ENCODE peak calls at places on chromosome 4, in seven cellular contexts. E is HepG2, Y is HCT116, H is A549, L is K562, V is GM12878, N is HL-60. B is an unnamed sample.

GRCh38 chr4:78510108-78510507 is 41.5 kb upstream of the ANXA3 start:
- DNase-seq in V (no peak), N (no peak), Y (no peak), H (no peak), E (no peak), L (no peak), B (no peak)

GRCh38 chr4:19880205-19880604 is 371.5 kb upstream of the SLIT2 start:
- DNase-seq in L (no peak), E (no peak), Y (no peak), N (no peak), V (no peak), H (no peak), B (no peak)

GRCh38 chr4:73676136-73676535 is 55.9 kb upstream of the RASSF6 start:
- DNase-seq in H (no peak), E (no peak), L (no peak), V (no peak), N (no peak), Y (no peak), B (no peak)

GRCh38 chr4:182225257-182225852 is 17.8 kb upstream of the TENM3 start:
- DNase-seq in L (no peak), E (no peak), H (no peak), N (no peak), V (no peak), Y (no peak), B (no peak)

GRCh38 chr4:168440442-168441264 is 39.6 kb downstream of the DDX60L start:
- DNase-seq in V (peak; percentile 21), L (no peak), E (no peak), Y (peak; percentile 80), H (peak; percentile 87), N (no peak), B (no peak)

GRCh38 chr4:55947912-55948725 is 626 bp upstream of the CEP135 start:
- DNase-seq in V (peak; percentile 59), E (peak; percentile 36), L (peak; percentile 19), N (peak; percentile 26), H (peak; percentile 63), Y (peak; percentile 28), B (no peak)

GRCh38 chr4:83618431-83618830 is 82.5 kb downstream of the GPAT3 start:
- DNase-seq in L (peak; percentile 23), H (peak; percentile 57), V (no peak), Y (peak; percentile 52), E (peak; percentile 87), N (no peak), B (peak; percentile 23)

GRCh38 chr4:5200546-5200945 is 149.3 kb downstream of the STK32B start:
- DNase-seq in L (no peak), H (no peak), N (no peak), Y (no peak), E (no peak), V (no peak), B (no peak)

GRCh38 chr4:145557720-145558119 is 61.5 kb upstream of the MMAA start:
- DNase-seq in L (peak; percentile 71), H (peak; percentile 45), V (peak; percentile 20), Y (peak; percentile 42), N (peak; percentile 60), E (peak; percentile 58), B (peak; percentile 87)

GRCh38 chr4:185307136-185307950 is 88.4 kb downstream of the LRP2BP start:
- DNase-seq in Y (no peak), H (no peak), N (no peak), V (peak; percentile 97), E (no peak), L (no peak), B (peak; percentile 51)

DNA sequence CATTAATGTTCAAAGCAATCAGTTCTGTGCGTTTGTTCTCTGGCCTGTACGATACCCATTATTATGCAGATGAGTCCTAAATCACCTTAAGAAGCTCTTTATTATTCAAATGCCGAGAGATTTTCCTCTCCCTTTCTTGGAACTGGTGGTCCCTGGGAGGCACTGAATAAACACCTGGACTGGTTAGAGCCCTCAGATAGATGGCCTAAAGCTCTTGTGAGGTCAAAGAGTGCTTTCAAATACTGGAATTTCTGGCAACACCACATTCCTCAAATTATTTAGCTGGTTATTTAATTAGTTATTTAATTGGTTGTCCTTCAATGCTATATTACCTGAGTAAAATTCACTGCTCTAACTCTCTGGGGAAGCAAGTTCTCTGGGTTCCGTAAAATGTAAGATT is 3.0 kb downstream of the ARHGEF38 start:
- DNase-seq in N (no peak), H (no peak), L (no peak), V (no peak), Y (no peak), E (no peak), B (peak; percentile 97)
- H3K4me3 ChIP-seq in N (no peak overlapping the region), H (no peak overlapping the region), L (no peak overlapping the region), V (no peak overlapping the region), Y (no peak overlapping the region), E (no peak overlapping the region), B (no peak overlapping the region)

DNA sequence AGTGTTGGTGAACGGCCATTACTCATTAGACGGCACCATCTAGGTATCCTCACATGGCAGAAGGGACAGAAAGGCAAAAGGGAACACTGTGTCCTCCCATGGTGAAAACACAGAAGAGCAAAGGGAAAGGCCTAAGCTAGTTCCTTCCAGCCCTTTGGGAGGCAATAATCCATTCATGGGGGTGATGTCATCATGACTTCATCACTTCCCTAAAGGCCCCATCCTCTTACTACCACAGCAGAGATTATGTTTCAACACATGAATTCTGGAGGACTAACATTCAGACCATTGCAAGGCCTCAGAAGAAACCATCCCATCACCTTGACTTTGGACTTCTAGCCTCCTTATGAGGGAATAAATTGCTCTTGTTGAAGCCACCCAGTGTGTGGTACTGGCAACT is 238.2 kb downstream of the MGST2 start:
- DNase-seq in L (no peak), E (no peak), N (peak; percentile 19), Y (no peak), V (no peak), H (no peak), B (no peak)
- TF ChIP-seq REST in L (no peak), E (no peak), N (no peak), Y (no peak), V (no peak), H (no peak), B (no peak)

DNA sequence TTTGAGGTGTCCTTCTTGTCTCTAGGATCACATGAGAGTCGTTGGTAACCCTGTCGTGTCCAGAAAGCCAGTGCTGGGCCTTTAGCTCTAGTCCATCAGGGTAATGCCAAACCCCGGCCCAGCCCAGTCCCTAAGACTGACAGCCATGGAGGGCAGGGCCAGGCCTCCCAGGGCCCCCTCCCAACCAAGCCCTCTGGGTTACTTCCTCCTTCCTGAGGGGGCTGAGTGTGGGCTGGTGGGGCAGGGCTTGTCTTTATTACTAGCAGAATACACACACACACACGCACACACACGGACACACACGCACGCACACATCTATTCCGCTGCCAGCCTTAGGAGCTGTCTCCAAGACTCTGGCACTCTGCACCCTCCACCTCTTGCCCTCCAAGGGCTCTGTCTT is 35.6 kb upstream of the CDKN2AIP start:
- DNase-seq in N (no peak), L (no peak), Y (no peak), V (no peak), E (no peak), H (no peak), B (no peak)
- H3K4me3 ChIP-seq in N (no peak overlapping the region), L (no peak overlapping the region), Y (no peak overlapping the region), V (no peak overlapping the region), E (no peak overlapping the region), H (no peak overlapping the region), B (no peak overlapping the region)

GRCh38 chr4:165440415-165440882 is 61.6 kb downstream of the CPE start:
- DNase-seq in Y (peak; percentile 42), H (peak; percentile 4), L (no peak), E (peak; percentile 23), N (no peak), V (no peak), B (peak; percentile 21)
- TF ChIP-seq REST in Y (no peak), H (no peak), L (no peak), E (no peak), N (no peak), V (no peak), B (no peak)

DNA sequence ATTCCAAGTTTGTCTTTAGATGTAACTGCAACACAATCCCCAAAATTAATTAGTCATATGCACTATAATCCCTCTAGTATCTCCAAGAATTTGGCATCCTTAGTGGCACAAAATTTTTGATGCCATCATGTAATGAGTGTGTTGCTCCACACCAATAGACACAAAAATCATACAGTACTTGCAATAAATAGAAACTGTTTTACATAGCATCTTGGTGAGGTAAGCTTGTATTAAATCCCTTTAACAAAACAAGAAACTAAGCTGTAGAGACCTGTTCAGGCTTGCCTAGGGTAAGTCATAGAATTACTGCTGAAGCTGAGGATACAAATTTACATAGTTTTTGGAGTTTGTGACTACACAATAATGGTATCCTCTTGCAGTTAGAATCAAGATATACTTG is 64.5 kb upstream of the PRSS12 start:
- DNase-seq in N (no peak), L (no peak), H (no peak), E (no peak), V (no peak), Y (no peak), B (no peak)
- H3K4me3 ChIP-seq in N (no peak overlapping the region), L (no peak overlapping the region), H (no peak overlapping the region), E (no peak overlapping the region), V (no peak overlapping the region), Y (no peak overlapping the region), B (no peak overlapping the region)

GRCh38 chr4:76905521-76905920 is 7.6 kb upstream of the SOWAHB start:
- DNase-seq in Y (no peak), V (no peak), H (no peak), N (no peak), L (no peak), E (no peak), B (no peak)
- TF ChIP-seq REST in Y (no peak), V (no peak), H (no peak), N (no peak), L (no peak), E (no peak), B (no peak)

DNA sequence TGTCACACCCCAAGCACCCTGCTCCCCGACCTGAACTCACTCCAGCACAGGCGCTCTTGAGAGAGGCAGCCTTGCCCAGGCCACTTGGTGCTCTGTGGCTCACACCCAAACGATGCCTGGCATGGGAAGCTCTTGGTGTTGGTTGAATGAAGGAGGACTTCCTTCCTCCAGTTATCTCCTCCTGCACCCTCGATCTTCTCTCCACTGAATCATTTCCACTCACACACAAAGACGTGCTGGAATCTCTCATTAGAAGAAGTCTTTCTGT is 90.5 kb upstream of the TRIM2 start:
- DNase-seq in N (no peak), Y (no peak), L (no peak), V (no peak), E (no peak), H (no peak), B (no peak)
- H3K4me3 ChIP-seq in N (no peak overlapping the region), Y (no peak overlapping the region), L (no peak overlapping the region), V (no peak overlapping the region), E (no peak overlapping the region), H (no peak overlapping the region), B (no peak overlapping the region)

DNA sequence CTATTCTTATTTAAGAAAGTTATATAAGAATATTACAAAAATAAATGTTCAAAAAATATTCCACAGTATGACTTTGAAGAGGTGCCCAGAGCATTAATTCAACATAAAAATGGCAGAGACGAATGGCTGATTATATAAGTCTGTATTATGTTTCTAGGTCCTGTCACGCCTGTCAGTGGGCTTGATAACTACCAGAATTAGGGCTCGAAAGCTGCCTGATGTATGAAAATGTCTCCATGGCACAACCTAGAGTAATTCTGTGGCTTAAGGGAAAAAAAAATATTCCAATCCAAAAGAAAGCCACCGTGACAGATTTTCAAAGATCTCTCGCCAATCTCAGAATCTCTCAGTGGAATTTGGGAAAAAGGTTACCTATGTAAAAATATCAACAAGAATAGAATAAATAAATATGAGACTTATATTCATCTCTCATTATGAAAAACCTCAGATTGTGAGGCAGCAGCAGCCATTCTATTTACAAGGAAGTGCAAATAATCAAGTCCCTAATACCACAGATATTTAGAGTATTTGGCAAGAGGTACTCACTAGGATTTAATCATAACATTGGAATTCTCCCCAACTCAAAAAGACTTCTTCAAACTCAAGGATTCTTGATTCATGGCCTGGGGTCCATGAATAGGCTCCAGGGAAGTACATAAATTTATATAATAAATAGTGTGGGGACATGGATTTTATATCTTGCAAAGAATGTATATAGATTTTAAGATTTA is 489.1 kb upstream of the INTU start:
- DNase-seq in L (no peak), Y (no peak), V (no peak), N (no peak), E (no peak), H (no peak), B (no peak)
- TF ChIP-seq REST in L (no peak), Y (no peak), V (no peak), N (no peak), E (no peak), H (no peak), B (no peak)

B was measured in GM23338.